ENCODE peak calls at places on chromosomes 16 and 17, in seven cellular contexts. W, R, M, U, Q, P and B are unnamed samples.
A peak's percentile ranks its signal among the peaks of the same experiment; 100 is the strongest.

GRCh38 chr17:17675416-17675815 is 5.8 kb upstream of the RAI1 start:
- DNase-seq in W (peak; percentile 52), R (no peak), M (no peak), U (no peak), Q (no peak), P (no peak), B (no peak)

GRCh38 chr17:9127340-9127739 is 106.0 kb downstream of the NTN1 start:
- DNase-seq in W (no peak), R (no peak), M (no peak), U (no peak), Q (no peak), P (no peak), B (no peak)

GRCh38 chr17:42779942-42780815 is at the start of gene WNK4:
- DNase-seq in W (peak; percentile 87), R (no peak), M (no peak), U (peak; percentile 59), Q (no peak), P (peak; percentile 78), B (no peak)

GRCh38 chr17:19573075-19573474 is 39.4 kb downstream of the SLC47A1 start:
- DNase-seq in W (no peak), R (no peak), M (no peak), U (no peak), Q (no peak), P (no peak), B (peak; percentile 29)

GRCh38 chr16:3023415-3023668 is 400 bp downstream of the HCFC1R1 start:
- DNase-seq in W (no peak), R (peak; percentile 69), M (no peak), U (peak; percentile 82), Q (no peak), P (no peak), B (peak; percentile 15)

GRCh38 chr17:83015511-83015910 is 63.9 kb upstream of the METRNL start:
- DNase-seq in W (peak; percentile 39), R (no peak), M (no peak), U (no peak), Q (no peak), P (no peak), B (no peak)

GRCh38 chr17:40303706-40304450 is 5.1 kb upstream of the RARA start:
- DNase-seq in W (no peak), R (no peak), M (no peak), U (peak; percentile 77), Q (no peak), P (no peak), B (no peak)

GRCh38 chr16:52812945-52813556 is 239.6 kb downstream of the CHD9NB start:
- DNase-seq in W (no peak), R (no peak), M (no peak), U (peak; percentile 75), Q (no peak), P (no peak), B (peak; percentile 25)

GRCh38 chr17:81337449-81337848 is 42.3 kb upstream of the SLC38A10 start:
- DNase-seq in W (peak; percentile 64), R (no peak), M (no peak), U (no peak), Q (no peak), P (no peak), B (no peak)

GRCh38 chr16:52729731-52730130 is 182.8 kb upstream of the TOX3 start:
- DNase-seq in W (no peak), R (no peak), M (no peak), U (no peak), Q (no peak), P (no peak), B (no peak)

GRCh38 chr16:83305092-83305491 is 502.7 kb upstream of the HSBP1 start:
- DNase-seq in W (no peak), R (no peak), M (no peak), U (peak; percentile 91), Q (no peak), P (no peak), B (peak; percentile 53)

GRCh38 chr17:36591434-36592315 is at the start of gene DHRS11:
- DNase-seq in W (peak; percentile 94), R (peak; percentile 62), M (peak; percentile 86), U (peak; percentile 64), Q (peak; percentile 13), P (peak; percentile 93), B (no peak)

GRCh38 chr16:47016700-47017133 is 43.2 kb upstream of the DNAJA2 start:
- DNase-seq in W (no peak), R (no peak), M (no peak), U (peak; percentile 44), Q (no peak), P (no peak), B (no peak)

GRCh38 chr16:57071840-57072541 is 20.4 kb upstream of the CPNE2 start:
- DNase-seq in W (no peak), R (no peak), M (no peak), U (peak; percentile 82), Q (no peak), P (no peak), B (no peak)

GRCh38 chr16:13554020-13554419 is 365.9 kb upstream of the ERCC4 start:
- DNase-seq in W (no peak), R (no peak), M (no peak), U (no peak), Q (no peak), P (no peak), B (no peak)